ENCODE peak calls at places on chromosomes 11 and 22, in seven cellular contexts. C, T, W, M, O, H and P are unnamed samples.

GRCh38 chr11:35330924-35331323 is 88.4 kb downstream of the SLC1A2 start:
- DNase-seq in T (no peak), H (no peak), O (no peak), C (no peak), W (no peak), M (no peak), P (no peak)

GRCh38 chr11:77557553-77557952 is 32.2 kb upstream of the AQP11 start:
- DNase-seq in W (no peak), M (no peak), O (no peak), T (no peak), H (no peak), C (no peak), P (no peak)

GRCh38 chr11:6599884-6600390 is 3.5 kb downstream of the RRP8 start:
- DNase-seq in W (no peak), C (no peak), H (no peak), T (no peak), M (no peak), O (no peak), P (no peak)

GRCh38 chr11:65485820-65486219 is 13.0 kb upstream of the MALAT1 start:
- DNase-seq in W (peak), H (no peak), T (no peak), C (no peak), M (no peak), O (no peak), P (no peak)

GRCh38 chr22:49124588-49124987 is 703.1 kb downstream of the BRD1 start:
- DNase-seq in H (no peak), T (no peak), M (no peak), W (no peak), C (no peak), O (no peak), P (no peak)

GRCh38 chr11:10514713-10515112 is 26.3 kb downstream of the RNF141 start:
- DNase-seq in W (no peak), O (no peak), T (no peak), H (no peak), C (no peak), M (no peak), P (no peak)

GRCh38 chr11:87137711-87138110 is 100.0 kb downstream of the TMEM135 start:
- DNase-seq in O (no peak), C (no peak), H (no peak), T (no peak), M (no peak), W (no peak), P (no peak)

GRCh38 chr11:31958086-31958735 is 132.7 kb upstream of the RCN1 start:
- DNase-seq in W (peak), H (peak), C (peak), T (peak), M (no peak), O (peak), P (peak)

GRCh38 chr11:16959528-16960100 is 54.6 kb downstream of the PLEKHA7 start:
- DNase-seq in H (no peak), O (no peak), W (no peak), M (no peak), C (no peak), T (no peak), P (no peak)

GRCh38 chr11:68583047-68583446 is 101.3 kb upstream of the GAL start:
- DNase-seq in M (no peak), T (no peak), C (no peak), H (no peak), O (no peak), W (no peak), P (no peak)

GRCh38 chr22:29724843-29725242 is 5.0 kb downstream of the CABP7 start:
- DNase-seq in O (no peak), W (no peak), T (no peak), C (no peak), H (no peak), M (no peak), P (no peak)